ENCODE peak calls at places on chromosomes 1 and 21, in five cellular contexts. X, W, N, T and Q are unnamed samples.

GRCh38 chr1:8797230-8797629 is 20.2 kb downstream of the RERE start:
- DNase-seq in X (peak), W (peak), N (no peak), T (no peak), Q (peak)

GRCh38 chr1:14826172-14826636 is 227.7 kb downstream of the KAZN start:
- DNase-seq in X (peak), W (peak), N (peak), T (no peak), Q (peak)

GRCh38 chr1:63012339-63012738 is 228.4 kb downstream of the ATG4C start:
- DNase-seq in X (no peak), W (no peak), N (no peak), T (no peak), Q (peak)

GRCh38 chr1:8727809-8728213 is 89.6 kb downstream of the RERE start:
- DNase-seq in X (no peak), W (no peak), N (no peak), T (no peak), Q (peak)

GRCh38 chr1:8567146-8567545 is 249.2 kb downstream of the SLC45A1 start:
- DNase-seq in X (peak), W (peak), N (no peak), T (no peak), Q (peak)

GRCh38 chr1:205350626-205351235 is 6.0 kb downstream of the KLHDC8A start:
- DNase-seq in X (no peak), W (no peak), N (no peak), T (no peak), Q (no peak)

GRCh38 chr1:223137402-223138100 is 5.5 kb downstream of the TLR5 start:
- DNase-seq in X (peak), W (peak), N (no peak), T (no peak), Q (peak)

GRCh38 chr1:116334868-116335649 is 38.0 kb upstream of the ATP1A1 start:
- DNase-seq in X (peak), W (peak), N (no peak), T (no peak), Q (peak)

GRCh38 chr1:101317590-101317989 is 80.8 kb downstream of the S1PR1 start:
- DNase-seq in X (no peak), W (no peak), N (no peak), T (no peak), Q (no peak)

GRCh38 chr1:41239988-41240610 is 2.0 kb downstream of the SCMH1 start:
- DNase-seq in X (peak), W (peak), N (no peak), T (peak), Q (peak)

GRCh38 chr1:53591924-53592323 is 132.7 kb downstream of the DMRTB1 start:
- DNase-seq in X (no peak), W (no peak), N (no peak), T (no peak), Q (no peak)

GRCh38 chr1:155012052-155012546 is 9.5 kb downstream of the ZBTB7B start:
- DNase-seq in X (no peak), W (peak), N (peak), T (no peak), Q (peak)

GRCh38 chr1:238336531-238336930 is 445.8 kb upstream of the ZP4 start:
- DNase-seq in X (no peak), W (no peak), N (no peak), T (no peak), Q (no peak)

GRCh38 chr1:15214507-15214906 is 32.5 kb upstream of the FHAD1 start:
- DNase-seq in X (peak), W (peak), N (no peak), T (no peak), Q (peak)

GRCh38 chr1:210360852-210361477 is 32.3 kb downstream of the HHAT start:
- DNase-seq in X (peak), W (peak), N (no peak), T (no peak), Q (peak)

GRCh38 chr1:50424940-50425375 is 1.7 kb upstream of the DMRTA2 start:
- DNase-seq in X (no peak), W (no peak), N (no peak), T (no peak), Q (no peak)

GRCh38 chr1:1703796-1704195 is 11.2 kb upstream of the SLC35E2B start:
- DNase-seq in X (no peak), W (no peak), N (no peak), T (no peak), Q (no peak)

GRCh38 chr1:239987103-239987745 is 104.5 kb upstream of the FMN2 start:
- DNase-seq in X (peak), W (peak), N (peak), T (no peak), Q (peak)

GRCh38 chr1:32204943-32205361 is 519 bp upstream of the IQCC start:
- DNase-seq in X (no peak), W (no peak), N (peak), T (no peak), Q (no peak)

GRCh38 chr1:38745476-38746410 is 113.8 kb downstream of the RRAGC start:
- DNase-seq in X (no peak), W (no peak), N (no peak), T (no peak), Q (no peak)

GRCh38 chr1:204868340-204868700 is 2.3 kb upstream of the NFASC start:
- DNase-seq in X (no peak), W (no peak), N (no peak), T (no peak), Q (no peak)

GRCh38 chr1:32540589-32540988 is 1.4 kb downstream of the ZBTB8A start:
- DNase-seq in X (no peak), W (peak), N (no peak), T (no peak), Q (no peak)

GRCh38 chr1:214506972-214507431 is 44.4 kb downstream of the PTPN14 start:
- DNase-seq in X (no peak), W (no peak), N (no peak), T (no peak), Q (no peak)

GRCh38 chr1:77889671-77890070 is 1.2 kb downstream of the NEXN start:
- DNase-seq in X (peak), W (peak), N (no peak), T (no peak), Q (peak)

GRCh38 chr1:31703431-31704260 is at the start of gene COL16A1:
- DNase-seq in X (peak), W (peak), N (no peak), T (no peak), Q (peak)

GRCh38 chr21:38773108-38774061 is 32.3 kb upstream of the ETS2 start:
- DNase-seq in X (peak), W (peak), N (no peak), T (no peak), Q (peak)

GRCh38 chr21:46110499-46111192 is 12.7 kb downstream of the COL6A2 start:
- DNase-seq in X (no peak), W (no peak), N (peak), T (no peak), Q (peak)

GRCh38 chr1:94636625-94637024 is 95.1 kb upstream of the F3 start:
- DNase-seq in X (peak), W (peak), N (no peak), T (no peak), Q (peak)

GRCh38 chr1:240101306-240101705 is 9.6 kb downstream of the FMN2 start:
- DNase-seq in X (no peak), W (no peak), N (no peak), T (no peak), Q (no peak)

GRCh38 chr1:116144151-116144550 is 33.0 kb downstream of the MAB21L3 start:
- DNase-seq in X (no peak), W (no peak), N (no peak), T (no peak), Q (no peak)

GRCh38 chr1:234978397-234979291 is 150.0 kb downstream of the TOMM20 start:
- DNase-seq in X (peak), W (peak), N (peak), T (peak), Q (peak)

GRCh38 chr1:187275346-187275745 is 446.6 kb downstream of the PLA2G4A start:
- DNase-seq in X (no peak), W (no peak), N (no peak), T (no peak), Q (no peak)

GRCh38 chr1:228005511-228006033 is 1.2 kb upstream of the WNT3A start:
- DNase-seq in X (no peak), W (no peak), N (no peak), T (no peak), Q (no peak)

GRCh38 chr1:107135466-107135865 is 5.4 kb upstream of the NTNG1 start:
- DNase-seq in X (peak), W (peak), N (no peak), T (no peak), Q (peak)

GRCh38 chr21:42537106-42537742 is 23.6 kb downstream of the SLC37A1 start:
- DNase-seq in X (no peak), W (peak), N (no peak), T (no peak), Q (no peak)

GRCh38 chr1:109603229-109603628 is 16.2 kb downstream of the GNAT2 start:
- DNase-seq in X (no peak), W (no peak), N (no peak), T (no peak), Q (no peak)

GRCh38 chr1:235673981-235674380 is 24.4 kb upstream of the GNG4 start:
- DNase-seq in X (no peak), W (no peak), N (no peak), T (no peak), Q (no peak)

GRCh38 chr1:79151006-79151796 is 144.7 kb upstream of the ADGRL4 start:
- DNase-seq in X (peak), W (peak), N (no peak), T (no peak), Q (no peak)
- H3K4me3 ChIP-seq in X (no peak), W (no peak), N (no peak), T (no peak), Q (no peak)

GRCh38 chr21:35189077-35189863 is 140.2 kb upstream of the RUNX1 start:
- DNase-seq in X (peak), W (peak), N (no peak), T (peak), Q (peak)
- H3K4me3 ChIP-seq in X (no peak), W (no peak), N (no peak), T (peak), Q (peak)

DNA sequence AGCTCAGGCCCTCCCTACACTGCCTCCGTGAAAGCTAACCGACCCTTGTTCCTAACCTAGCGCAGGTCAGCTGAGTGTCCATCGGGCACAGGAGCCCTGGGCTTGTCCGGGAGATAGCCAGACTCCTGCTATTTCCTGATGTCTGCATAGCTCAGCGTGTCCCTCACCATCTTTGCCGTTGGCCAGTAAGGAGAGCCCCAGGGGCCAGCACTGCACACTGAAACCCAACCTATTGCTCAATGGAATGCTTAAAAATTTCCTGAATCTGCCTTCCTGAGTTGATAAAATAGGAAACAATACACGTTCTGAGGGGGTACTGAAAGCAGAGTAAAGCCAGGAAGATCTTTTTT is 2.2 kb downstream of the RUNX1 start:
- DNase-seq in X (no peak), W (no peak), N (no peak), T (no peak), Q (no peak)
- H3K4me3 ChIP-seq in X (peak), W (peak), N (peak), T (peak), Q (peak)

DNA sequence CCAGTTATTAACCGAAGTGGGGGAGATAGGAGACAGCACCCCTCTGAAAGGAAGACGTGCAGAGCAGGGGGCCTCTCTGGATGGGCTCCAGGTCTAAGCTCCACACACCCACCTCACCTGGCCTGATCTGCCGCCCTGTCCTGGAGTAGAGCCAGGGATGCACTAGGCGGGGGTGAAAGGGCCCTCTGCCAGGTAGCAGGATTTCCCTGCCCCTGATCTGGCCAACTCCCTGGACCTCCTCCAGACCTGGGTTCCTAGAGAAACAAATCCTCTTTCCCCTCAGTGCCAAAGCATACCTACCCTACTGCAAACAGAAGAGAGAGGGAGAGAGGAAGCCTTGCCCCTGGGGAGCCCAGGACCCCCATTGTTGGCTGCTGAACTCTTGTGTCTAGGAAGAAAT is 2.0 kb downstream of the CRABP2 start:
- DNase-seq in X (no peak), W (no peak), N (no peak), T (no peak), Q (no peak)
- H3K4me3 ChIP-seq in X (no peak), W (no peak), N (no peak), T (no peak), Q (no peak)

DNA sequence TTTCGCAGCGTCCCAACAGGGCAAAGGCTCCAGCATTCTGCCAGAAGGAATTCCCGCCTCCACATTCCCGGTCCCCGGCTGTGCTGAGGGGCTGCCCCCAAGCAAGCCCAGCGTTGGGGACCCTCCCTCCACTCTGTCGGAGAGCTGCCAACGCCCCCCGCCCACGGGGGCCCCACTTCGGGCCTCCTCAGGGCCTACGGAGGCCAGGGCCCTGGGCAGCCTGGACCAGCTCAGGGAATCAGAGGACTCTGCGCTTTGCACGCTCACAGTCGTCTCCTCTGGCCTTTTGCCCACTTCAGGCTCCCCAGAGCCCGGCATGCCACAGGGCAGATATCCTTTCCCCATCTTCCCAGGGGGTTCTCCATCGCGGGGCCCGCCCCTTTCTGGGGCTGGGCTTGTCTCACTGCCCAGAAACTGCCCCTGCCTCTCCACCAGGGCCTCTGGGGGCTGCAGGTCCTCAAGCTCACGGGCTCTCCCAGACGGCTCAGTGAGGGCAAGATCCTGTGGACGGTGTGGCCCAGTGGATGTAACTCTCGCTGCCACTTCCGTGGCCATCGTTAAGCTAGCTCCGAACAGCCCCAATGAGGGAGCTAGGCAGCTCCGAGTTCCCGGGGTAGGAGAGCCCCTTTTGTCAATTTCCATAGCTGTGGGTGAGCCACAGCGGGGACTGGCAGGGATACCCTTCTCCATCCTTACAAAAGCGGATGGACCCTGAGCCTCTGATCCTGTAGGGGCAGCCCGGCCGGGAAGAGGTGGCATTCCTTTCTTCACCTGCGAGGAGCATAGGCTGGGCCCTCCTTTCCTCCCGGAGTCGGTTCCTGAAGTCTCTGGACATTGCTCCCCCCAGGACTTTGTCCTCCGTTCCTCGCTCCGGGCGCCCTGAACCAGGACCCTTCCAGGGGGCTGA is 2.8 kb downstream of the ITPKB start:
- DNase-seq in X (no peak), W (no peak), N (no peak), T (no peak), Q (no peak)
- H3K4me3 ChIP-seq in X (no peak), W (no peak), N (peak), T (peak), Q (no peak)

DNA sequence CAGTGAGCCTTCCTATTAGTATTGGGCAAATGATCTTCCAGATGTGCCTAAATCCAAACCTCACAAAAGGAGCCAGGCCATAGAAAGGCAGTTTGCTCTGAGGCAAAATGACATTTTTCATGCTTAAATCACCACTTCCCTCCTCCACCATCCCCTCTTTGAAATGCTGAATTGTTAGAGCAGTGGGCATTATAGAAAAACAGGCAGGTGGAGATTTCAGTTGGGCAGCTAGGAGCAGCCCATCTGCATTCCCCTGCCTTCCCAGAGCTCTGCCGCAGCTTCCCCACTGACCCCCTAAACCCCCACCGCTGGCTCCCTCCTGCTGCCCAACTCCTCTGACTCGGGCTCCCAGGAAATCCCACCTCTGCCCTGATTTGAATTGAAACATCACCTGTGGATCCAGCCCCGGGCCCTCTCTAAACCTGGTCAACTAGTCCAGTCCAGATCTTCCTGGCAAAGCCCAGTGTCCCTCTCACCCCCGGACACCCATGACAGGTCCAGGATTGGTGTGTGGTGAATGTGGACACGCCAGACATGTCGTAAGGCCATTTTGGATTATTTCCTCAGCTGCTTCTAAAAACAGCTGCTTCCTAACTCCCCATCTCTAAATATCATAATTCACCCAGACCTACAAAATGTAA is 190.4 kb downstream of the SEC16B start:
- DNase-seq in X (no peak), W (no peak), N (no peak), T (no peak), Q (no peak)
- H3K4me3 ChIP-seq in X (no peak), W (no peak), N (no peak), T (no peak), Q (no peak)